ENCODE peak calls at places on chromosome 13, in six cellular contexts. O is K562, M is GM12891, U is SK-N-SH, A is H1, S is HepG2. T is an unnamed sample.
A peak's percentile ranks its signal among the peaks of the same experiment; 100 is the strongest.

GRCh38 chr13:49779721-49780120 is 12.8 kb downstream of the KPNA3 start:
- DNase-seq in O (no peak), M (no peak), U (no peak), A (no peak), S (no peak), T (no peak)

GRCh38 chr13:30373727-30374126 is 48.6 kb upstream of the UBE2L5 start:
- DNase-seq in O (peak; percentile 23), M (no peak), U (no peak), A (no peak), S (no peak), T (no peak)

GRCh38 chr13:24692541-24692940 is 12.3 kb downstream of the ATP12A start:
- DNase-seq in O (no peak), M (no peak), U (no peak), A (no peak), S (no peak), T (no peak)

GRCh38 chr13:106561551-106562170 is 6.3 kb downstream of the ARGLU1 start:
- DNase-seq in O (peak; percentile 20), M (peak; percentile 14), U (no peak), A (no peak), S (no peak), T (peak; percentile 16)

GRCh38 chr13:43766766-43767165 is 20.0 kb downstream of the ENOX1 start:
- DNase-seq in O (no peak), M (no peak), U (no peak), A (no peak), S (no peak), T (no peak)

GRCh38 chr13:37014609-37015008 is 14.0 kb downstream of the EXOSC8 start:
- DNase-seq in O (no peak), M (no peak), U (no peak), A (no peak), S (no peak), T (no peak)

GRCh38 chr13:114134111-114134943 is 1.9 kb upstream of the RASA3 start:
- DNase-seq in O (no peak), M (no peak), U (no peak), A (no peak), S (no peak), T (no peak)

GRCh38 chr13:87972568-87972967 is 301.4 kb downstream of the SLITRK5 start:
- DNase-seq in O (no peak), M (no peak), U (no peak), A (no peak), S (no peak), T (no peak)

GRCh38 chr13:26831336-26831908 is 70.8 kb upstream of the GPR12 start:
- DNase-seq in O (no peak), M (no peak), U (peak; percentile 80), A (no peak), S (no peak), T (no peak)

GRCh38 chr13:87884874-87885273 is 213.7 kb downstream of the SLITRK5 start:
- DNase-seq in O (no peak), M (no peak), U (peak; percentile 1), A (no peak), S (no peak), T (no peak)

GRCh38 chr13:93227280-93227905 is 786 bp downstream of the GPC6 start:
- DNase-seq in O (no peak), M (peak; percentile 9), U (peak; percentile 74), A (peak; percentile 81), S (peak; percentile 28), T (no peak)

GRCh38 chr13:87671824-87672603 is 843 bp downstream of the SLITRK5 start:
- DNase-seq in O (no peak), M (no peak), U (peak; percentile 59), A (peak; percentile 73), S (no peak), T (no peak)

GRCh38 chr13:99028890-99029289 is 51.0 kb upstream of the DOCK9 start:
- DNase-seq in O (peak; percentile 60), M (no peak), U (no peak), A (peak; percentile 61), S (no peak), T (no peak)

GRCh38 chr13:114145256-114145655 is 12.8 kb upstream of the RASA3 start:
- DNase-seq in O (no peak), M (no peak), U (peak; percentile 40), A (no peak), S (no peak), T (no peak)

GRCh38 chr13:33543631-33544030 is 258.1 kb upstream of the STARD13 start:
- DNase-seq in O (peak; percentile 7), M (no peak), U (no peak), A (no peak), S (no peak), T (no peak)

GRCh38 chr13:45119469-45119989 is 781 bp upstream of the GTF2F2 start:
- DNase-seq in O (peak; percentile 37), M (no peak), U (peak; percentile 37), A (no peak), S (no peak), T (no peak)

GRCh38 chr13:95641961-95642621 is 2.4 kb downstream of the DZIP1 start:
- DNase-seq in O (no peak), M (no peak), U (peak; percentile 77), A (peak; percentile 81), S (peak; percentile 44), T (no peak)

GRCh38 chr13:52835071-52835793 is 13.2 kb downstream of the PCDH8 start:
- DNase-seq in O (no peak), M (no peak), U (peak; percentile 54), A (no peak), S (no peak), T (no peak)

GRCh38 chr13:26721251-26721939 is 39.2 kb downstream of the GPR12 start:
- DNase-seq in O (no peak), M (no peak), U (no peak), A (no peak), S (no peak), T (no peak)

GRCh38 chr13:30580852-30581502 is 36.7 kb upstream of the USPL1 start:
- DNase-seq in O (no peak), M (no peak), U (no peak), A (no peak), S (no peak), T (no peak)

GRCh38 chr13:108408670-108409069 is 139.2 kb downstream of the TNFSF13B start:
- DNase-seq in O (no peak), M (no peak), U (no peak), A (no peak), S (no peak), T (no peak)

GRCh38 chr13:113023217-113023597 is 54.2 kb downstream of the MCF2L start:
- DNase-seq in O (no peak), M (no peak), U (no peak), A (no peak), S (peak; percentile 44), T (no peak)

GRCh38 chr13:64551755-64552154 is 2678.4 kb downstream of the PCDH9 start:
- DNase-seq in O (no peak), M (no peak), U (no peak), A (no peak), S (no peak), T (no peak)

GRCh38 chr13:88637935-88638334 is 966.8 kb downstream of the SLITRK5 start:
- DNase-seq in O (no peak), M (no peak), U (no peak), A (no peak), S (no peak), T (no peak)

GRCh38 chr13:33721719-33722118 is 96.2 kb upstream of the RFC3 start:
- DNase-seq in O (no peak), M (no peak), U (no peak), A (no peak), S (no peak), T (no peak)

GRCh38 chr13:61950828-61951227 is 535.2 kb upstream of the PCDH20 start:
- DNase-seq in O (no peak), M (no peak), U (no peak), A (no peak), S (no peak), T (no peak)

GRCh38 chr13:98440390-98441055 is 136.4 kb downstream of the STK24 start:
- DNase-seq in O (no peak), M (no peak), U (no peak), A (no peak), S (no peak), T (no peak)

GRCh38 chr13:94617389-94618000 is 15.8 kb downstream of the GPR180 start:
- DNase-seq in O (peak; percentile 37), M (no peak), U (peak; percentile 32), A (no peak), S (peak; percentile 21), T (no peak)

DNA sequence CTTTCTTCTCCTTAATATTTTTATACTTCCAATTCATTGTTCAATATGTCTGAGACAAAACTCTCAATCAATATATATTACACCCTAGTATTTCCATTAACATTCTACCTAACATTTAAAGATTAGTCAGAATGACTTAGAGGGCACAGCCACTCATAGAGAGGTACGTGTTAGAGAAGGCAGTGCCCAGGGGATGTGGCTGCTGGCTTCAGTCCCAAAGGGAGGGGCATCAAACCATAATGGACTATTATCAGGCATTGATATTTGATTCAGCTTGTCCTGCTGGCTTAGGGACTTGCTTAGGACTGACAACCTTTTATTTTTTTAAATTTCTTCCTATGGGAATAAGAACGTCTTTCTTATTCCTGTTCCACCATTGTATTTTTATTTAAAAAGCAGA is 1392.0 kb upstream of the ATXN8OS start:
- DNase-seq in O (no peak), M (no peak), U (peak; percentile 2), A (no peak), S (no peak), T (no peak)
- TF ChIP-seq TAF1 in O (no peak), M (no peak), U (no peak), A (no peak), S (no peak), T (no peak)

DNA sequence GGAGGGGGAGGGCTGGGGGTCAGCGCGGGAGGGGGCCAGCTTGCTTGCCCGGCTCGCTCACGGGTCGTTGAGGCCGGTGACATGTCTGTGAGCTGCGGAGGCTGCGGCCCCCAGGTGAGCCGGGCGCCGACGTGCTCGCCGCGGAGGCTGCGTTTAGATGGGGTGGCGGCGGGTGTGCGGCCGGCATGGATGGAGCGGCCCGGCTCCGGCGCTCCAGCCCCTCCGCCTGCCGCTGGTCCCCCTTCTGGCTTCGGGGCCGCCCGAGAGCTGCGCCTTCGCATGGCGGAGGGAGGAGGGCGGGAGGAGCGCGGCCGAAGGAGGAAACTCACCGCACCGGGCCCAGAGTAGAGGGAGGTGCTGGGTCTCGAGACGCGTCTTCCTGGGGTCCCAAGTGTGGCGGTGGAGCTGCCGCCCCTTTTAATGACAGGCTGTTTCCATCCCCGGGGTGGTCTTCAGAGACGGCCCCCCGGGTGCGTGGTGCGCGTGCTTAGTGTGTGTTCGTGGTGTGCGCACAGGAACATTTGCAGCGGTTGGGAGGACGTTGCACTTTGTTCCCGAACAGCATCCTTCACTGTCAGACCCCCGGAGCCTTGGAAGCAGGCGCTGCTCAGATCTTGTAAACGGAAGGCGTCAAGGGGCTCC is at the start of gene AKAP11:
- DNase-seq in O (peak; percentile 52), M (no peak), U (no peak), A (peak; percentile 73), S (peak; percentile 15), T (peak; percentile 17)
- TF ChIP-seq POLR2AphosphoS5 in O (no peak), M (peak; percentile 66), U (no peak), A (no peak), S (no peak), T (peak; percentile 43)

GRCh38 chr13:28579334-28579733 is 79.6 kb upstream of the POMP start:
- DNase-seq in O (no peak), M (no peak), U (no peak), A (no peak), S (no peak), T (no peak)
- TF ChIP-seq TAF1 in O (no peak), M (no peak), U (no peak), A (no peak), S (no peak), T (no peak)

DNA sequence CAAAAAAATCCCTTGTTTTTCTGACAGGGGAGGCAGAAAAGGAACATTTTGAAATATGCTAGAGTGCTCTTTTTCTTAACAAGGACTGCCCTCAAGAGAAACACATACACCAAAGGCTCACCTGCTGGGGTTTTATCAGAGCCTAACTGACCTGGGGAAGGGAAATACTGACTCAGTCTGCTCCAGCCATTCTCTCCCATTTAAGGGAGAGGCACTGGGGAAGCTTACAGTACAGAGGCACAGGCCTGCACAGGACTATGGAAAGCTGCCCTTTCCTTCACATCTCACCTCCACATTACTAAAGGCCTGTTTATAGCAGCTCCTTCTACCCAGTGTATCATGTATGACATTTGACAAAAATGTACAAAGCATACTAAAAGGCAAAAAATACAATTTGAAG is 30.3 kb downstream of the TNFRSF19 start:
- DNase-seq in O (no peak), M (no peak), U (no peak), A (no peak), S (no peak), T (no peak)
- TF ChIP-seq POLR2AphosphoS5 in O (no peak), M (no peak), U (no peak), A (no peak), S (no peak), T (no peak)